ENCODE peak calls at places on chromosomes 11 and 22, in four cellular contexts. D is type B pancreatic cell, N is left ventricle myocardium inferior, R is caudate nucleus. E is an unnamed sample.
A peak's percentile ranks its signal among the peaks of the same experiment; 100 is the strongest.

GRCh38 chr11:123775274-123775673 is 21.0 kb upstream of the OR6X1 start:
- DNase-seq in D (no peak), N (no peak), R (no peak), E (no peak)

GRCh38 chr11:12585861-12586260 is 88.4 kb upstream of the TEAD1 start:
- DNase-seq in D (no peak), N (no peak), R (no peak), E (no peak)

GRCh38 chr11:12157241-12157661 is 46.9 kb downstream of the MICAL2 start:
- DNase-seq in D (no peak), N (no peak), R (no peak), E (peak; percentile 62)

GRCh38 chr11:122882189-122882808 is at the start of gene JHY:
- DNase-seq in D (no peak), N (no peak), R (no peak), E (peak; percentile 9)

GRCh38 chr11:64317325-64317960 is at the start of gene TRMT112:
- DNase-seq in D (peak; percentile 90), N (peak; percentile 94), R (peak; percentile 96), E (peak; percentile 97)

GRCh38 chr11:134223066-134223465 is 701 bp downstream of the NCAPD3 start:
- DNase-seq in D (no peak), N (no peak), R (no peak), E (no peak)

GRCh38 chr11:70527046-70527395 is 128.7 kb downstream of the CTTN start:
- DNase-seq in D (no peak), N (no peak), R (no peak), E (no peak)

GRCh38 chr11:119236891-119237290 is 30.8 kb downstream of the CBL start:
- DNase-seq in D (no peak), N (no peak), R (no peak), E (peak; percentile 27)

GRCh38 chr22:46074771-46075551 is 75.4 kb upstream of the PPARA start:
- DNase-seq in D (no peak), N (peak; percentile 20), R (no peak), E (no peak)

GRCh38 chr11:120332822-120333716 is 3.1 kb upstream of the ARHGEF12 start:
- DNase-seq in D (no peak), N (no peak), R (no peak), E (no peak)

GRCh38 chr11:17724020-17724908 is 4.9 kb downstream of the MYOD1 start:
- DNase-seq in D (no peak), N (no peak), R (no peak), E (no peak)

GRCh38 chr11:108854366-108854765 is 189.5 kb downstream of the DDX10 start:
- DNase-seq in D (no peak), N (no peak), R (no peak), E (no peak)

GRCh38 chr11:8196749-8197148 is 27.9 kb upstream of the RIC3 start:
- DNase-seq in D (no peak), N (no peak), R (no peak), E (no peak)

GRCh38 chr11:2416765-2417164 is 16.2 kb downstream of the TSSC4 start:
- DNase-seq in D (no peak), N (no peak), R (no peak), E (no peak)

GRCh38 chr22:31001124-31001770 is 32.2 kb downstream of the TUG1 start:
- DNase-seq in D (no peak), N (no peak), R (no peak), E (no peak)